ENCODE peak calls at places on chromosomes 7 and 10, in seven cellular contexts. D, G, A, J, S, V and F are unnamed samples. For H3K27me3, the result is how much of the 10 kb centered on the place peaks cover.

GRCh38 chr7:158061031-158061630 is 526.5 kb downstream of the PTPRN2 start:
- DNase-seq in D (no peak), J (no peak), A (peak), S (no peak), G (no peak), V (no peak), F (no peak)

GRCh38 chr10:33155720-33156638 is 178.5 kb downstream of the NRP1 start:
- DNase-seq in S (no peak), V (peak), J (no peak), G (no peak), D (no peak), A (no peak), F (no peak)

GRCh38 chr7:158296798-158297104 is 290.9 kb downstream of the PTPRN2 start:
- DNase-seq in J (no peak), G (no peak), V (no peak), A (no peak), S (no peak), D (peak), F (no peak)

GRCh38 chr7:12422449-12423320 is 19.0 kb upstream of the VWDE start:
- DNase-seq in G (no peak), J (no peak), A (no peak), D (no peak), V (peak), S (no peak), F (no peak)

GRCh38 chr10:118264838-118265470 is 77.2 kb downstream of the FAM204A start:
- DNase-seq in V (no peak), D (no peak), G (no peak), S (no peak), A (no peak), J (no peak), F (no peak)

GRCh38 chr10:25562547-25562946 is 371.5 kb upstream of the MYO3A start:
- DNase-seq in S (no peak), G (no peak), V (no peak), J (no peak), D (no peak), A (no peak), F (no peak)

GRCh38 chr10:4426866-4427265 is 399.1 kb upstream of the AKR1E2 start:
- DNase-seq in J (no peak), A (no peak), D (no peak), V (no peak), G (no peak), S (no peak), F (no peak)

GRCh38 chr7:152931583-152931982 is 172.0 kb downstream of the ACTR3B start:
- DNase-seq in V (no peak), S (no peak), J (no peak), D (no peak), A (no peak), G (no peak), F (no peak)

GRCh38 chr7:28813238-28813962 is 144.7 kb downstream of the TRIL start:
- DNase-seq in A (no peak), S (no peak), J (peak), V (no peak), G (peak), D (no peak), F (peak)

GRCh38 chr7:73352784-73353183 is 24.8 kb downstream of the FKBP6 start:
- DNase-seq in A (no peak), S (no peak), J (no peak), D (no peak), G (no peak), V (no peak), F (no peak)

GRCh38 chr7:138248609-138249008 is 172.3 kb downstream of the AKR1D1 start:
- DNase-seq in D (no peak), G (no peak), V (no peak), A (no peak), J (no peak), S (no peak), F (no peak)

GRCh38 chr10:6755891-6756460 is 175.9 kb upstream of the PRKCQ start:
- DNase-seq in D (no peak), V (peak), G (no peak), A (no peak), J (no peak), S (no peak), F (no peak)

GRCh38 chr10:58517071-58517470 is 4.4 kb downstream of the BICC1 start:
- DNase-seq in S (no peak), J (no peak), A (no peak), V (no peak), G (no peak), D (no peak), F (no peak)

GRCh38 chr7:36625247-36625646 is 99.0 kb downstream of the AOAH start:
- DNase-seq in V (no peak), J (no peak), D (no peak), G (no peak), S (no peak), A (no peak), F (no peak)

GRCh38 chr7:92717601-92717981 is 118.8 kb downstream of the CDK6 start:
- DNase-seq in S (no peak), J (no peak), A (no peak), V (peak), D (no peak), G (no peak), F (no peak)

GRCh38 chr7:101604331-101604933 is 24.7 kb downstream of the MYL10 start:
- DNase-seq in S (no peak), V (no peak), D (no peak), G (no peak), A (no peak), J (no peak), F (no peak)

GRCh38 chr7:132394283-132395003 is 181.8 kb downstream of the PLXNA4 start:
- DNase-seq in G (no peak), A (no peak), S (no peak), D (no peak), V (no peak), J (no peak), F (no peak)

GRCh38 chr7:80635533-80635932 is 2.9 kb upstream of the CD36 start:
- DNase-seq in A (no peak), G (no peak), J (no peak), S (no peak), D (no peak), V (peak), F (no peak)

GRCh38 chr7:949021-949934 is 5.2 kb downstream of the ADAP1 start:
- DNase-seq in D (no peak), G (no peak), A (peak), V (no peak), S (peak), J (no peak), F (no peak)

GRCh38 chr10:3426190-3426845 is 253.7 kb upstream of the PITRM1 start:
- DNase-seq in A (no peak), J (no peak), D (no peak), S (no peak), G (no peak), V (peak), F (no peak)

GRCh38 chr10:78028438-78029293 is 649 bp downstream of the POLR3A start:
- DNase-seq in S (peak), D (no peak), A (peak), V (peak), G (no peak), J (no peak), F (no peak)

GRCh38 chr7:33841031-33841430 is 64.3 kb upstream of the BMPER start:
- DNase-seq in D (no peak), J (no peak), V (no peak), A (no peak), S (no peak), G (no peak), F (no peak)

DNA sequence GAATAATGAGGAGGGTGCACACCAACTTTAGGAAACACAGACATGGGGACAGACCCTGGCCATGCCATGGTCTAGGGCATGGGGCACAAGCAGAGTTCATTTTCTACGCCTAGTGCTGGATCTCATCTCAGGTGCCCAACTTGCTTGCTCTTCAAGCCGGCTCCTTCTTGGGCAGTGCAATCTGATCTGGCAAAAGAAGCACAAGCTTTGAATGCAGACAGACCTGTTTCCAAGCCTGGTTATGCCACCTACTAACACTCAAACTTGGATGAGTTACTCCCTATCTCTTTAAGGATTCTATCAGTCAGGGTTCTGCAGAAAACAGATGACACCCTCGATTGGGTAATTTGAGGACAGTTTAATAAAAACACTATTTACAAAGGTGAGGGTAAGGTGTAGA is 34.9 kb upstream of the WAPL start:
- DNase-seq in V (no peak), D (no peak), S (no peak), G (no peak), J (no peak), A (no peak), F (no peak)
- H3K27ac ChIP-seq in V (no peak), D (no peak), S (no peak), G (no peak), J (no peak), A (no peak), F (no peak)

GRCh38 chr10:21141946-21142345 is 244.8 kb upstream of the NEBL start:
- DNase-seq in V (no peak), G (no peak), A (no peak), J (no peak), D (no peak), S (no peak), F (no peak)
- TF ChIP-seq POLR2A in V (no peak), G (no peak), A (no peak), J (no peak), D (no peak), S (no peak), F (no peak)

DNA sequence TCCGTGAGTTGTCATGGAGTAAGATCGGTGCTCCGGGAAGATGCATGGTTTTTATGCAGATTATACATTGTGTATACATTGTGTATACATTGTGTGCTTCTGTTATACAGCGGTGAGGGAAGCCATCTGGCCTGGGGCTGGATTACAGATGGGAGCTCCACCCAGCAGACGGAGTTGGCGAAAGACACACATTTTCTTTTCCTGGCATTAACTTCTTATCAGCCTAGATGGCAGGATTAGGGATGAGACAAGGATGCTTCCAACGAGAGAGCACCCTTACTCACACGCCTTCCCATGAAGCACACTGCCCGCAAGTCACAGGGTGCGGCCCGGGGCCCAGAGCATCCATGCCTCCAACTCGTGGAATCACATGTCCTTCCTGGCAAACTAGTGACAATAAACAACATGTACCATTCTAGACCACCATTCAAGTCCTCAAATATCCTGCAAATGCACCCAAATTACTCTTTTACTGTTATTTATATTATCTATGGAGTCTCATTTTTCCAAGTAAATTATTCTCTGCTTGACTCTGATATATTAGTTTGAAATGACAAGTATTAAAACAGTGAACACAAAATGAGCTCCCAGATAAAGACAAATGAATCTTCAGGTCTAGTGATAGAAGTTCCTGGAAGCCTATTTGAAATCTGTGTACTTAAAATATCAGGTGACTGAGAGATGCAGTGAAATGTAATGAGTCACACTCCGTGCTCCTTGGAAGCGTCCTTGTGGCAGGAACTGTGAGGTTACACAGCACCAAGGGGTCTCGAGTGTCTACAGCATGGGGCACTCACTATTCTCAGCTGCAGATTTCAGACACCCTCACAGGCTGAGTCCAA is 29.8 kb upstream of the PPP2R2D start:
- DNase-seq in D (no peak), J (no peak), S (peak), A (peak), G (no peak), V (peak), F (no peak)
- H3K27me3 ChIP-seq in D (under half), J (under half), S (under half), A (under half), G (under half), V (under half), F (under half)

DNA sequence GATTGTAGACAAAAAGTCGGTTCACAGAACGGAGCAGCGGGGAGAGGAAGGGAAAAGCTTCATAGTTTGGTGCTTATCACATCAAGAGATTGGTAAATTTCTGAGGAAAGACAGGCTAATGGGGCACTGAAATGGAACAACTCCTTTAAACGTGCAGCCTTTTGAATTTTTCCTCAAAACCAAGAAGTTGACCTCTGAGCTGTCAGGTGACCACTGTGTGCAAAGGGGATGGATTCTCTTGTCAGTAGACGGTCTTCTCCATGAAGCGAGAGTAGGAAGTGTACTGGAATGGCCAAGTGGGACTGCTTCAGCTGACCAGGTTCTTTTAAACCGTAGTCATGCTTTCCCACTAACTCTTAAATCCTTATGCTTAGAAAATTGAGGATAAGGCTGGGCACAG is 11.2 kb upstream of the ZSCAN21 start:
- DNase-seq in G (no peak), V (no peak), D (no peak), S (no peak), J (no peak), A (no peak), F (no peak)
- H3K27ac ChIP-seq in G (no peak), V (no peak), D (no peak), S (no peak), J (no peak), A (no peak), F (no peak)

DNA sequence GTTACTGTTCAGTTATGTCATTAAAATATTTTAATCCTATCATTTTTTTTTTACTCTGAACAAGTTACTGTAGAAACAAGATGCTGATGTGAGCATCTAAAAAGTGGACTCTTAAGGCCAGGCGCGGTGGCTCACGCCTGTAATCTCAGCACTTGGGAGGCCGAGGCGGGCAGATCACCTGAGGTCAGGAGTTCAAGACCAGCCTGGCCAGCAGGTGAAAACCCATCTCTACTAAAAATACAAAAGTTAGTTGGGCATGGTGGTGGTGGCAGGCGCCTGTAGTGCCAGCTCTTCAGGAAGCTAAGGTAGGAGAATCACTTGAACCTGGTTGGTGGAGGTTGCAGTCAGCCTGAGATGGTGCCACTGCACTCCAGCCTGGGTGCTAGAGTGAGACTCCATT is 2.9 kb downstream of the WAC start:
- DNase-seq in J (no peak), V (no peak), A (no peak), D (no peak), G (no peak), S (no peak), F (no peak)
- TF ChIP-seq POLR2A in J (no peak), V (no peak), A (no peak), D (no peak), G (no peak), S (no peak), F (no peak)

GRCh38 chr7:27185013-27185707 is at the start of gene HOXA11:
- DNase-seq in D (peak), V (peak), G (peak), J (peak), S (no peak), A (peak), F (peak)

GRCh38 chr7:27182861-27183681 is 2.0 kb downstream of the HOXA11 start:
- DNase-seq in A (peak), G (peak), V (no peak), S (peak), D (peak), J (no peak), F (peak)

GRCh38 chr7:27184342-27185012 is 555 bp downstream of the HOXA11 start:
- DNase-seq in A (peak), J (no peak), S (peak), D (peak), V (peak), G (peak), F (peak)

GRCh38 chr7:27182285-27182827 is 2.7 kb downstream of the HOXA11 start:
- DNase-seq in G (peak), V (no peak), J (no peak), D (peak), A (peak), S (peak), F (peak)

DNA sequence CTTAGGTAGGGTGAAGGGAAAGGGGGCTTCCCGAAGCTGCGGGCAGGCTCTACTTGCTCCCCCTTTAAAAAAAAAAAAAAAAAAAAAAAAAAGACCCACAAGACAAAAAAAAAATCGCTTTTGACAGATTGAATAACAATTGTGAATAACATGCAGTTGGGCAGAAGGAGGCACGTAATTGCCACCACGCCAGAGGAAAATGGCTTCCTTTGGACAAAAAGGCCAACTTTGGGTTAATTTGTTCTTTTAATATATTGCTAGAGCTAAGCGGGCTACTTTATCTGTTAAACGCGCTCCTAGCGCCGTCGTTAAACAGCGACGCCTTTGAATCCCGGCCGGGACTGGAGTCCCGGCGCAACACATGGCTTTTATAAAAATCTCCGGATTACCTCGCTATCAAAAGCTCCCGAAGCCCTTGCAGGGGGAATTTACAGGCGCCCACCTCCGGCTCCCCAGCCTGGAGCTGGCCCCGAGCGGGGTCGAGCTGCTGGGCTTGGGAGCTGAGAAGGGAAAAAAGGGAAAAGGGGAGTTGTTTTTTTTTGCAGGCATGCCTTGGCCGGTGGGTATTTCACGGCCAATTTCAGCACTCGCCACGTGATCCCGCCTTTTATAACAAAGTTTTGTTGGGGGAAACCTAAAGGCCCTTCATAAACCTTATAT is 1.2 kb downstream of the HOXA11 start:
- DNase-seq in D (peak), V (no peak), A (peak), J (no peak), S (peak), G (peak), F (peak)
- H3K27me3 ChIP-seq in D (half or more), V (half or more), A (under half), J (under half), S (under half), G (under half), F (under half)

DNA sequence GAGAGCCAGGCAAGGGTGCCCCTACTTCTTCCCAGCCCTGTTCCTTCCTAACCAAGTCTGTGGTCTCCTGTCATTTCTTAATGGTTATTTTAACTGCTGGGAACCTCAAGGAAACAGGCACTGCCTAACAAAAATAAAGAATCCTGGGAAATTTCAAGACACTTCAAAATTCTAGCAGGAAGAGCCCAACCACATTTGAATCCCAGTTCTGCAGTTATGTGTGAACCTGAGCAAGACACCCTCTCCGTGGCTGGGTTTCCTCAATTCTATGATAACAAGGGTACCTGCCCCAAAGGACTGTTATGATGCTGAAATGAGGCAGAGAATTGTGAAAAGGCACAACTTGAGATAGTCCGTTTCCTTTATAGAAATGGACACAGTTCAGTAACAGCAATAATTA is 36.2 kb upstream of the DUSP5 start:
- DNase-seq in G (no peak), A (no peak), D (no peak), S (no peak), V (no peak), J (no peak), F (no peak)
- H3K27ac ChIP-seq in G (no peak), A (no peak), D (no peak), S (no peak), V (no peak), J (no peak), F (no peak)